ENCODE peak calls at places on chromosomes 2 and 18, in four cellular contexts. R is NT2/D1, I is neural progenitor cell, N is mammary epithelial cell. B is an unnamed sample.

GRCh38 chr2:136764397-136765255 is 719 bp upstream of the THSD7B start:
- DNase-seq in R (no peak), I (peak; percentile 50), N (peak; percentile 9), B (no peak)

GRCh38 chr2:159497256-159497655 is 119.1 kb downstream of the BAZ2B start:
- DNase-seq in R (no peak), I (no peak), N (peak; percentile 84), B (no peak)

GRCh38 chr18:22452226-22452668 is 34.5 kb upstream of the CTAGE1 start:
- DNase-seq in R (no peak), I (no peak), N (no peak), B (no peak)

GRCh38 chr18:67665266-67665665 is 148.7 kb upstream of the DSEL start:
- DNase-seq in R (no peak), I (peak; percentile 22), N (peak; percentile 41), B (no peak)

GRCh38 chr2:95025406-95026319 is at the start of gene MAL:
- DNase-seq in R (peak; percentile 39), I (peak; percentile 31), N (peak; percentile 23), B (no peak)

GRCh38 chr2:86788881-86789686 is 1.6 kb downstream of the CD8A start:
- DNase-seq in R (no peak), I (peak; percentile 70), N (peak; percentile 9), B (no peak)

GRCh38 chr18:3264362-3264761 is 2.4 kb downstream of the MYL12B start:
- DNase-seq in R (no peak), I (no peak), N (no peak), B (no peak)

GRCh38 chr2:33136570-33136969 is 189.8 kb downstream of the LTBP1 start:
- DNase-seq in R (no peak), I (no peak), N (no peak), B (no peak)

GRCh38 chr2:203739351-203739750 is 32.9 kb downstream of the CD28 start:
- DNase-seq in R (no peak), I (no peak), N (no peak), B (no peak)

GRCh38 chr2:216339456-216340279 is 32.6 kb downstream of the MARCHF4 start:
- DNase-seq in R (peak; percentile 90), I (peak; percentile 91), N (no peak), B (no peak)

GRCh38 chr2:95053543-95053942 is 28.0 kb downstream of the MAL start:
- DNase-seq in R (no peak), I (no peak), N (no peak), B (no peak)

GRCh38 chr2:128348505-128349065 is 29.9 kb upstream of the HS6ST1 start:
- DNase-seq in R (no peak), I (no peak), N (no peak), B (no peak)

GRCh38 chr2:240836781-240837467 is 16.9 kb upstream of the KIF1A start:
- DNase-seq in R (no peak), I (no peak), N (no peak), B (no peak)

GRCh38 chr2:112811276-112811831 is 25.2 kb downstream of the IL1B start:
- DNase-seq in R (no peak), I (no peak), N (no peak), B (no peak)

GRCh38 chr2:187867165-187867564 is 312.9 kb upstream of the TFPI start:
- DNase-seq in R (no peak), I (no peak), N (no peak), B (no peak)

GRCh38 chr2:189702071-189702470 is 27.6 kb downstream of the ANKAR start:
- DNase-seq in R (no peak), I (no peak), N (no peak), B (no peak)

GRCh38 chr18:10406172-10406663 is 48.2 kb upstream of the APCDD1 start:
- DNase-seq in R (peak; percentile 68), I (peak; percentile 46), N (no peak), B (no peak)

GRCh38 chr2:172811027-172811426 is 75.4 kb downstream of the RAPGEF4 start:
- DNase-seq in R (no peak), I (no peak), N (no peak), B (no peak)

GRCh38 chr18:51537487-51537886 is 340.0 kb upstream of the MEX3C start:
- DNase-seq in R (no peak), I (peak; percentile 68), N (peak; percentile 66), B (peak; percentile 70)

GRCh38 chr2:80420530-80421208 is 116.1 kb upstream of the LRRTM1 start:
- DNase-seq in R (no peak), I (no peak), N (no peak), B (no peak)

GRCh38 chr2:55239656-55240222 is 7.3 kb downstream of the RPS27A start:
- DNase-seq in R (no peak), I (no peak), N (no peak), B (no peak)

GRCh38 chr2:168518555-168519066 is 62.5 kb downstream of the CERS6 start:
- DNase-seq in R (peak; percentile 18), I (peak; percentile 70), N (peak; percentile 61), B (no peak)

GRCh38 chr18:26621161-26622026 is 73.0 kb upstream of the KCTD1 start:
- DNase-seq in R (no peak), I (peak; percentile 72), N (peak; percentile 49), B (peak; percentile 28)

GRCh38 chr2:60556998-60557955 is 3.8 kb upstream of the BCL11A start:
- DNase-seq in R (no peak), I (peak; percentile 48), N (no peak), B (no peak)
- H3K4me3 ChIP-seq in R (peak overlapping the region; percentile 42), I (peak overlapping the region; percentile 59), N (no peak overlapping the region), B (no peak overlapping the region)

GRCh38 chr2:19669605-19670004 is 232.2 kb downstream of the TTC32 start:
- DNase-seq in R (no peak), I (no peak), N (no peak), B (no peak)

GRCh38 chr2:19671907-19672306 is 229.9 kb downstream of the TTC32 start:
- DNase-seq in R (no peak), I (no peak), N (no peak), B (no peak)

GRCh38 chr2:19669126-19669525 is 232.7 kb downstream of the TTC32 start:
- DNase-seq in R (no peak), I (no peak), N (no peak), B (no peak)

GRCh38 chr2:19671311-19671710 is 230.5 kb downstream of the TTC32 start:
- DNase-seq in R (no peak), I (no peak), N (no peak), B (no peak)

GRCh38 chr2:19670303-19670702 is 231.5 kb downstream of the TTC32 start:
- DNase-seq in R (no peak), I (no peak), N (no peak), B (no peak)
- H3K4me3 ChIP-seq in R (no peak overlapping the region), I (no peak overlapping the region), N (no peak overlapping the region), B (no peak overlapping the region)

GRCh38 chr2:72982219-72982618 is 64.9 kb downstream of the EMX1 start:
- DNase-seq in R (no peak), I (no peak), N (no peak), B (no peak)
- H3K4me3 ChIP-seq in R (no peak overlapping the region), I (no peak overlapping the region), N (no peak overlapping the region), B (no peak overlapping the region)

GRCh38 chr18:58196164-58196563 is 152.1 kb downstream of the NEDD4L start:
- DNase-seq in R (no peak), I (no peak), N (peak; percentile 47), B (no peak)
- H3K4me3 ChIP-seq in R (no peak overlapping the region), I (no peak overlapping the region), N (peak overlapping the region; percentile 98), B (peak overlapping the region; percentile 43)